ENCODE peak calls at places on chromosomes 5 and 9, in five cellular contexts. K is kidney, X is body of pancreas, J is fibroblast of lung, T is hepatocyte. V is an unnamed sample. For H3K4me1, the result is how much of the 10 kb centered on the place peaks cover.

GRCh38 chr5:119076080-119076479 is 5.2 kb downstream of the DMXL1 start:
- DNase-seq in J (no peak), T (no peak), X (no peak), K (no peak), V (no peak)

GRCh38 chr5:143244000-143244736 is 159.3 kb downstream of the NR3C1 start:
- DNase-seq in T (peak), K (peak), X (peak), J (peak), V (no peak)

GRCh38 chr5:66436721-66437120 is 159.5 kb upstream of the MAST4 start:
- DNase-seq in J (no peak), T (peak), X (no peak), K (no peak), V (no peak)

GRCh38 chr9:127537792-127538191 is 74.3 kb upstream of the STXBP1 start:
- DNase-seq in J (no peak), K (no peak), X (no peak), T (no peak), V (no peak)

GRCh38 chr9:110900917-110901316 is 137.4 kb downstream of the LPAR1 start:
- DNase-seq in X (no peak), K (no peak), T (no peak), J (peak), V (no peak)

GRCh38 chr9:130579738-130580463 is 524 bp downstream of the FUBP3 start:
- DNase-seq in J (no peak), X (no peak), K (no peak), T (no peak), V (no peak)

GRCh38 chr9:80650964-80651555 is 1038.3 kb downstream of the TLE1 start:
- DNase-seq in J (peak), K (no peak), T (peak), X (no peak), V (no peak)

GRCh38 chr9:135561391-135562234 is at the start of gene PAEP:
- DNase-seq in K (no peak), J (no peak), T (no peak), X (no peak), V (no peak)

GRCh38 chr5:119397518-119398380 is 41.9 kb downstream of the TNFAIP8 start:
- DNase-seq in K (no peak), X (no peak), T (no peak), J (peak), V (no peak)

GRCh38 chr5:10756539-10756938 is 4.5 kb downstream of the DAP start:
- DNase-seq in J (peak), X (no peak), T (no peak), K (no peak), V (no peak)

GRCh38 chr5:143086851-143087637 is 316.4 kb downstream of the NR3C1 start:
- DNase-seq in K (no peak), X (no peak), J (peak), T (peak), V (no peak)

GRCh38 chr9:113219186-113219936 is 1.7 kb downstream of the FKBP15 start:
- DNase-seq in K (no peak), J (no peak), T (no peak), X (no peak), V (no peak)

GRCh38 chr5:135195267-135195603 is 161.2 kb upstream of the PITX1 start:
- DNase-seq in J (peak), X (no peak), K (no peak), T (no peak), V (no peak)

GRCh38 chr9:35538361-35539234 is 48.7 kb downstream of the RUSC2 start:
- DNase-seq in X (peak), K (peak), J (peak), T (peak), V (peak)

GRCh38 chr5:172178301-172179031 is 9.6 kb downstream of the STK10 start:
- DNase-seq in J (no peak), T (no peak), K (no peak), X (peak), V (no peak)

GRCh38 chr9:134822541-134822940 is 58.1 kb upstream of the FCN2 start:
- DNase-seq in X (no peak), J (no peak), K (no peak), T (no peak), V (no peak)

GRCh38 chr5:31133488-31133887 is 60.0 kb upstream of the CDH6 start:
- DNase-seq in X (no peak), K (no peak), J (peak), T (no peak), V (no peak)

GRCh38 chr5:59798862-59799667 is 94.5 kb downstream of the PDE4D start:
- DNase-seq in J (peak), X (peak), K (no peak), T (peak), V (no peak)

GRCh38 chr5:134938020-134938419 is 29.7 kb upstream of the CATSPER3 start:
- DNase-seq in K (no peak), T (no peak), J (no peak), X (no peak), V (no peak)

GRCh38 chr9:70013598-70014196 is 30.0 kb upstream of the MAMDC2 start:
- DNase-seq in T (peak), K (no peak), J (peak), X (no peak), V (no peak)

GRCh38 chr5:137310051-137310730 is 188.9 kb downstream of the SPOCK1 start:
- DNase-seq in J (peak), T (peak), K (no peak), X (no peak), V (no peak)

GRCh38 chr5:154390096-154390495 is 55.7 kb upstream of the SAP30L start:
- DNase-seq in T (no peak), J (peak), X (no peak), K (no peak), V (no peak)

GRCh38 chr9:71594566-71594965 is 173.7 kb downstream of the CEMIP2 start:
- DNase-seq in X (no peak), J (no peak), T (no peak), K (no peak), V (no peak)

DNA sequence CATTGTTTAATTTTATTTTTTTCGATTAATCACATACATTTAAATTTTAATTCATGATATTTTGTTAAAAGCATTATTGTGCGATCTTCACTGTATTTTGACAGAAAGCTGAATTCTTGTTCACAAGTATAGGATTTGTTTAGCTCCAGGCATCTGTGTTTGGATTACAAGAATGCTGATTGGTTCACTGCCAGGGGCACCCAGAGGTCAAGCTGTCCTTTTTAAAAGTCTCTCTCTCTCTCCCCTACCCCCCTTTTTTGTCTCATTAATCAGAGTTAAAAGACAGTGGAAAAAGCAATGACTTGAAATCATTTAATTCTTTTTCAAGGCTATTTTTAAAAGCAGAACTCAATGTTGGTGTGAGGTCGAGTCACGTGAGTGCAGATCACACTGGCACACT is 387.3 kb downstream of the NR2F1-AS1 start:
- DNase-seq in K (peak), J (peak), T (no peak), X (no peak), V (no peak)
- TF ChIP-seq CTCF in K (no peak), J (no peak), T (no peak), X (no peak), V (no peak)

GRCh38 chr9:75089369-75089766 is 1.1 kb downstream of the OSTF1 start:
- DNase-seq in X (no peak), K (no peak), T (no peak), J (no peak), V (no peak)
- H3K4me3 ChIP-seq in X (no peak), K (peak), T (peak), J (peak), V (peak)

GRCh38 chr9:101572316-101572715 is 22.5 kb downstream of the PPP3R2 start:
- DNase-seq in T (no peak), K (no peak), J (no peak), X (no peak), V (no peak)
- H3K4me1 ChIP-seq in T (under half), K (under half), J (under half), X (under half), V (under half)

GRCh38 chr5:177384134-177384533 is at the start of gene SLC34A1:
- DNase-seq in T (no peak), X (no peak), K (no peak), J (no peak), V (no peak)

GRCh38 chr5:177385720-177386119 is 1.5 kb downstream of the SLC34A1 start:
- DNase-seq in X (no peak), K (no peak), T (no peak), J (no peak), V (no peak)

GRCh38 chr5:177380805-177381126 is 3.5 kb upstream of the SLC34A1 start:
- DNase-seq in J (no peak), T (no peak), X (no peak), K (no peak), V (no peak)

GRCh38 chr5:177383181-177383580 is 1.1 kb upstream of the SLC34A1 start:
- DNase-seq in J (no peak), X (no peak), T (no peak), K (no peak), V (no peak)

GRCh38 chr5:177382423-177383029 is 1.7 kb upstream of the SLC34A1 start:
- DNase-seq in T (peak), X (peak), J (no peak), K (no peak), V (no peak)
- TF ChIP-seq CTCF in T (peak), X (no peak), J (peak), K (peak), V (no peak)